ENCODE peak calls at places on chromosome 9, in eight cellular contexts. S, M, N, L, Z, H, Y and E are unnamed samples.
A peak's percentile ranks its signal among the peaks of the same experiment; 100 is the strongest.

GRCh38 chr9:107480386-107480789 is 9.2 kb downstream of the KLF4 start:
- DNase-seq in M (no peak), S (no peak), L (no peak), N (no peak), Y (peak; percentile 23), H (peak; percentile 19), Z (peak; percentile 90), E (no peak)

GRCh38 chr9:81619353-81620008 is 69.9 kb downstream of the TLE1 start:
- DNase-seq in M (no peak), L (no peak), Z (peak; percentile 63), S (no peak), H (no peak), Y (no peak), N (no peak), E (no peak)

GRCh38 chr9:137385061-137385655 is 37.8 kb downstream of the EXD3 start:
- DNase-seq in Z (no peak), H (no peak), L (no peak), N (no peak), M (no peak), S (no peak), Y (no peak), E (no peak)

GRCh38 chr9:117448066-117448465 is 33.2 kb upstream of the ASTN2 start:
- DNase-seq in L (no peak), H (no peak), Z (peak; percentile 20), M (peak; percentile 53), N (peak; percentile 70), Y (no peak), S (peak; percentile 9), E (no peak)

GRCh38 chr9:137286980-137287383 is 9.5 kb downstream of the TOR4A start:
- DNase-seq in M (peak; percentile 64), H (peak; percentile 72), S (peak; percentile 86), N (peak; percentile 85), Y (peak; percentile 82), Z (peak; percentile 66), L (peak; percentile 72), E (peak; percentile 75)

GRCh38 chr9:137044502-137045177 is 1.3 kb downstream of the NPDC1 start:
- DNase-seq in S (peak; percentile 83), L (no peak), Y (no peak), N (no peak), M (no peak), Z (peak; percentile 36), H (peak; percentile 45), E (no peak)

GRCh38 chr9:96858018-96858573 is 3.8 kb upstream of the ZNF782 start:
- DNase-seq in L (no peak), H (peak; percentile 90), S (no peak), N (no peak), Y (peak; percentile 53), M (no peak), Z (peak; percentile 67), E (no peak)

GRCh38 chr9:94948567-94949235 is 222.2 kb downstream of the AOPEP start:
- DNase-seq in N (no peak), Y (no peak), M (no peak), H (no peak), L (no peak), Z (peak; percentile 75), S (no peak), E (no peak)

GRCh38 chr9:111969061-111969460 is 72.4 kb downstream of the UGCG start:
- DNase-seq in Y (no peak), N (no peak), S (no peak), H (no peak), L (no peak), M (no peak), Z (peak; percentile 43), E (no peak)

GRCh38 chr9:125172351-125172750 is 17.3 kb downstream of the PPP6C start:
- DNase-seq in N (no peak), S (no peak), H (no peak), M (no peak), L (no peak), Z (peak; percentile 35), Y (no peak), E (no peak)

GRCh38 chr9:37542895-37543294 is 33.3 kb downstream of the FBXO10 start:
- DNase-seq in Z (no peak), H (peak; percentile 28), M (no peak), S (no peak), Y (no peak), N (no peak), L (no peak), E (no peak)

GRCh38 chr9:75169623-75170022 is 81.3 kb downstream of the OSTF1 start:
- DNase-seq in N (no peak), S (no peak), L (no peak), Y (no peak), H (peak; percentile 60), Z (peak; percentile 47), M (no peak), E (no peak)

GRCh38 chr9:99433555-99433954 is 211.5 kb downstream of the SEC61B start:
- DNase-seq in H (peak; percentile 82), M (no peak), S (no peak), Z (peak; percentile 89), N (no peak), L (peak; percentile 60), Y (peak; percentile 78), E (peak; percentile 2)

GRCh38 chr9:91837982-91838731 is 111.9 kb downstream of the ROR2 start:
- DNase-seq in H (peak; percentile 89), M (no peak), S (no peak), Y (peak; percentile 77), Z (peak; percentile 46), L (peak; percentile 63), N (no peak), E (no peak)

GRCh38 chr9:967436-967835 is 9.0 kb upstream of the DMRT3 start:
- DNase-seq in Z (no peak), H (no peak), L (no peak), Y (no peak), S (no peak), M (peak; percentile 31), N (peak; percentile 76), E (no peak)

GRCh38 chr9:4009006-4009511 is 290.8 kb downstream of the GLIS3 start:
- DNase-seq in H (peak; percentile 51), N (no peak), Y (no peak), Z (peak; percentile 39), M (no peak), S (no peak), L (no peak), E (no peak)

GRCh38 chr9:124698265-124698664 is 72.8 kb downstream of the NR6A1 start:
- DNase-seq in H (no peak), Z (peak; percentile 76), S (peak; percentile 6), Y (no peak), L (no peak), N (no peak), M (peak; percentile 57), E (no peak)

GRCh38 chr9:110125763-110126351 is 82.1 kb downstream of the C9orf152 start:
- DNase-seq in Y (no peak), H (no peak), Z (peak; percentile 46), M (no peak), L (no peak), N (no peak), S (no peak), E (peak; percentile 73)

GRCh38 chr9:73210886-73211285 is 59.2 kb downstream of the ANXA1 start:
- DNase-seq in S (no peak), Z (no peak), Y (no peak), H (no peak), L (no peak), N (no peak), M (no peak), E (no peak)

GRCh38 chr9:17635115-17635890 is 56.4 kb downstream of the SH3GL2 start:
- DNase-seq in Z (no peak), N (no peak), L (no peak), S (no peak), H (peak; percentile 43), Y (no peak), M (no peak), E (no peak)

GRCh38 chr9:17628617-17629016 is 49.8 kb downstream of the SH3GL2 start:
- DNase-seq in L (no peak), S (no peak), Z (no peak), N (no peak), Y (no peak), H (no peak), M (no peak), E (no peak)

GRCh38 chr9:17630531-17630949 is 51.7 kb downstream of the SH3GL2 start:
- DNase-seq in N (peak; percentile 14), M (no peak), H (peak; percentile 83), S (no peak), Y (no peak), L (no peak), Z (no peak), E (no peak)

GRCh38 chr9:17627641-17628040 is 48.8 kb downstream of the SH3GL2 start:
- DNase-seq in H (peak; percentile 37), S (no peak), L (no peak), N (no peak), Z (no peak), Y (no peak), M (no peak), E (no peak)

GRCh38 chr9:17631396-17631795 is 52.5 kb downstream of the SH3GL2 start:
- DNase-seq in M (no peak), N (no peak), H (peak; percentile 50), Y (no peak), S (no peak), Z (peak; percentile 16), L (no peak), E (no peak)
- TF ChIP-seq EZH2phosphoT487 in M (no peak), N (no peak), H (no peak), Y (no peak), S (no peak), Z (no peak), L (no peak), E (no peak)

GRCh38 chr9:16553869-16554540 is 316.5 kb downstream of the BNC2 start:
- DNase-seq in H (no peak), N (no peak), L (no peak), Z (no peak), Y (no peak), M (no peak), S (no peak), E (no peak)
- TF ChIP-seq EZH2phosphoT487 in H (no peak), N (no peak), L (no peak), Z (no peak), Y (no peak), M (no peak), S (no peak), E (no peak)

GRCh38 chr9:15299374-15299939 is 7.6 kb downstream of the TTC39B start:
- DNase-seq in Z (no peak), S (no peak), N (no peak), H (no peak), Y (no peak), M (no peak), L (no peak), E (peak; percentile 4)
- TF ChIP-seq EZH2phosphoT487 in Z (no peak), S (no peak), N (no peak), H (no peak), Y (no peak), M (no peak), L (no peak), E (no peak)

DNA sequence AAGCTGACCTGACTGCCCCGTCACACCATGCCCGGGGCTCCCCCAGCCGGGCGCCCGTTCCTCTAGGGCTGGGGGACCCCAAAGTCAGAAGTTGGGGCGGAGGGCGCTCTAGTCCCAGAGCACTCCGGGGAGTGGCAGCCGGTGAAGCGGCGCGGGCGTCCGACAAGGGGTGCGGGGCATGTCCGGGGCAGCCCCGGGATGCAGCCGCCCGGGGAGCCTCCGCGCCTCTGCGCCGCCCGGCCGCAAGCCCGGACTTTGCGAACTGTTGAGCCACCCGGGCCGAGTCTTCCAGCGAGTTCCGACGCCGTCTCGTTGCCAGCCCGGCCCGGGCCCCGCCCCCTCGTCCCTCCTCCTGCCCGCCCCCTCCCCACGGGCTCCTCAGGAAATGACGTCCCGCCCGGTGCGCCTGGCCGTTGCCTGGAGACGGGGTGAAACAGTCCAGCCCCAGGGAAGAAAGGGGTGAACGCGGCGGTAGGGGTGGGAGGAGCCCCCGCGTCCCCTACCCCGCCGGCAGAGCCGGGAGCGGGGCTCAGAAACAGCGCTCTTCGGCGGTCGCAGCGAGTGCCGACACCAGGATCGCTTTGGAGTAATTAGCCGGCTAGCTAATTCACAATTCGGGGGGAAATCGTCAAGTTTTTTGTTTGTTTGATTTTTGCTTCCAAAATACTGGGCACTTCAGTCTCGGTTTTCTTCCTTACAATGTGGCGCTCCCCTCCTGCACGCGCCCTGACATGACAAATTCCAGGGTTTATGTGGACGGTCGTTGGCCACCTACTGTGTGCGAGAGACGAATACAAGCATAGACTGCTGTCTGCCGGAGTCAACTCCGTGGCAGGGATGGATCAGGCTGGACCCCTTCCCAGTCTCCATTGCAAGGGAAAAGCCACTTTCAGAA is at the start of gene WHRN:
- DNase-seq in L (peak; percentile 60), N (peak; percentile 98), Y (peak; percentile 98), S (peak; percentile 95), Z (peak; percentile 97), H (peak; percentile 86), M (peak; percentile 98), E (peak; percentile 82)
- TF ChIP-seq EZH2phosphoT487 in L (no peak), N (no peak), Y (no peak), S (no peak), Z (no peak), H (no peak), M (no peak), E (no peak)